ENCODE peak calls at places on chromosomes 5 and 9, in nine cellular contexts. V, H, Y, I, P, N, C, E and T are unnamed samples.

GRCh38 chr5:39427225-39427624 is 2.4 kb upstream of the DAB2 start:
- DNase-seq in P (no peak), I (no peak), C (peak; percentile 51), Y (no peak), V (no peak), N (no peak), H (no peak), E (peak; percentile 62), T (no peak)

GRCh38 chr5:30765227-30765626 is 428.3 kb upstream of the CDH6 start:
- DNase-seq in N (peak; percentile 66), E (peak; percentile 74), V (no peak), C (peak; percentile 3), Y (no peak), H (no peak), I (no peak), P (no peak), T (no peak)

GRCh38 chr9:123548749-123549545 is 192.9 kb downstream of the CRB2 start:
- DNase-seq in V (no peak), P (no peak), I (no peak), C (no peak), E (no peak), N (no peak), Y (no peak), H (no peak), T (no peak)

GRCh38 chr5:146137967-146138403 is 32.6 kb upstream of the PLAC8L1 start:
- DNase-seq in C (no peak), E (peak; percentile 91), Y (no peak), N (no peak), V (no peak), H (no peak), I (no peak), P (no peak), T (no peak)

GRCh38 chr9:104758974-104759373 is 5.0 kb upstream of the NIPSNAP3B start:
- DNase-seq in Y (no peak), E (peak; percentile 20), C (no peak), I (no peak), V (no peak), P (no peak), N (no peak), H (no peak), T (no peak)

GRCh38 chr5:80736730-80737129 is 81.9 kb upstream of the DHFR start:
- DNase-seq in V (no peak), H (no peak), P (no peak), E (no peak), Y (no peak), C (no peak), I (no peak), N (no peak), T (no peak)

GRCh38 chr9:76255781-76256455 is 138.3 kb downstream of the RFK start:
- DNase-seq in I (no peak), P (peak; percentile 74), E (peak; percentile 99), V (peak; percentile 87), C (peak; percentile 5), H (peak; percentile 44), Y (no peak), N (no peak), T (no peak)

GRCh38 chr9:123834907-123835562 is 94.9 kb downstream of the DENND1A start:
- DNase-seq in V (peak; percentile 34), I (no peak), E (peak; percentile 45), H (no peak), Y (no peak), C (no peak), P (no peak), N (no peak), T (peak; percentile 14)

GRCh38 chr9:93261735-93262523 is 78.0 kb downstream of the WNK2 start:
- DNase-seq in I (no peak), V (no peak), H (no peak), E (no peak), C (no peak), N (no peak), P (peak; percentile 23), Y (no peak), T (peak; percentile 45)

GRCh38 chr9:14271078-14271673 is 42.8 kb downstream of the NFIB start:
- DNase-seq in E (peak; percentile 94), N (peak; percentile 34), C (peak; percentile 74), Y (peak; percentile 52), V (peak; percentile 68), P (peak; percentile 85), I (no peak), H (peak; percentile 74), T (no peak)

GRCh38 chr9:125203259-125203658 is 2.9 kb downstream of the RABEPK start:
- DNase-seq in E (peak; percentile 11), I (no peak), C (peak; percentile 26), Y (no peak), H (no peak), P (no peak), N (no peak), V (no peak), T (no peak)

GRCh38 chr5:776862-777711 is 7.4 kb downstream of the ZDHHC11B start:
- DNase-seq in E (no peak), P (no peak), I (no peak), H (no peak), C (peak; percentile 76), N (no peak), V (no peak), Y (peak; percentile 10), T (no peak)

GRCh38 chr5:151186538-151186937 is 29.0 kb upstream of the ANXA6 start:
- DNase-seq in E (no peak), V (no peak), I (no peak), Y (no peak), P (no peak), N (no peak), C (no peak), H (no peak), T (no peak)

GRCh38 chr9:111959960-111960359 is 63.3 kb downstream of the UGCG start:
- DNase-seq in E (peak; percentile 70), Y (no peak), C (no peak), H (no peak), V (no peak), P (no peak), I (no peak), N (peak; percentile 78), T (no peak)

GRCh38 chr9:110555971-110556370 is 23.6 kb downstream of the SVEP1 start:
- DNase-seq in C (no peak), N (no peak), E (peak; percentile 97), I (no peak), V (peak; percentile 88), Y (no peak), P (peak; percentile 56), H (peak; percentile 49), T (no peak)

GRCh38 chr9:126528111-126528510 is 85.6 kb upstream of the LMX1B start:
- DNase-seq in I (no peak), E (no peak), N (no peak), C (no peak), V (no peak), Y (no peak), H (no peak), P (peak; percentile 4), T (no peak)

GRCh38 chr5:95619518-95620029 is 313 bp upstream of the GPR150 start:
- DNase-seq in I (no peak), P (no peak), C (no peak), H (no peak), Y (no peak), N (no peak), V (no peak), E (no peak), T (no peak)

GRCh38 chr5:95861221-95861857 is 38.8 kb upstream of the GLRX start:
- DNase-seq in N (peak; percentile 79), I (no peak), Y (no peak), C (peak; percentile 59), E (peak; percentile 100), V (peak; percentile 98), H (peak; percentile 50), P (peak; percentile 53), T (no peak)

DNA sequence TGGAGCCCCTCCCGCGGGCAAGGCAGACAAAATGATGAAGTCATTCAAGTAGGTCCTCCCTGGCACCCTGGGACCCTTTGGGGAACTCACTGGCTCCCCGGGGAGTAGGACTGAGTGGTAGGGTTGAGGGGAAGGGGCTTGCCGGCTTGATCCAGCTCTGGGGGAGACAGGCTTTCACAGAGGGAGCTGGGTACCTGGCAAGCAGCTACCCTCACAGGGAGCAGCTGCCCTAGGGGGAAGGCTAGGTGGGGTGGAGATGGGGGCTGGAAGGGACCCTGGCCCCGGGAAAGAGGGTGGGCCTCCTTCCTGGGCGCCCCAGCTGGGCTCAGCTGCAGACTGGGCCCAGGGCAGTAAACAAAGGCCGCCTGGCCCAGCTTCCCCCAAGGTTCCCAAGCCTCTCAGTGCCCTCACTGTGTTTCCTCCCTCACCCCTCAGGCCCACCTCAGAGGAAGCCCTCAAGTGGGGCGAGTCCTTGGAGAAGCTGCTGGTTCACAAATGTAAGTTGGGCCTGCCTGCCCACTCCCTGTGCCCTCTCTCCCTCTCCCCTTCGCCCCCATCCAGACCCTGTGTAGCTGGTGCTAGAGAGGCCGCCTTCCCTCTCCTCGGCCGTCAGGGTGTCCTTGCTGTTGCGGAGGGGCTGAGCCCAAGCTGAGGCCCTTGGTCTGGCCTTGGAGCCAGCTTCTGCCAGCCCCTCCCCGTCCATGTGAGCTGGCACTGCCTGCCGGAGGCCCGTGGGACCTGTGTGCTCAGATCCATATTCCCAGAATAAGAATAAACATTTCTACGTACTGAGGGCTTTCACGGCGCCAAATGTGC is 131.2 kb downstream of the RGS3 start:
- DNase-seq in Y (peak; percentile 44), H (no peak), N (no peak), P (peak; percentile 39), C (no peak), V (no peak), E (no peak), I (no peak), T (no peak)
- H3K4me3 ChIP-seq in Y (peak overlapping the region; percentile 42), H (peak overlapping the region; percentile 82), N (peak overlapping the region; percentile 77), P (peak overlapping the region; percentile 46), C (peak overlapping the region; percentile 45), V (peak overlapping the region; percentile 91), E (peak overlapping the region; percentile 71), I (no peak overlapping the region), T (no peak overlapping the region)

GRCh38 chr9:95316274-95316673 is 1.2 kb downstream of the FANCC start:
- DNase-seq in E (no peak), P (no peak), N (no peak), V (no peak), H (no peak), C (peak; percentile 35), Y (no peak), I (no peak), T (no peak)
- H3K4me3 ChIP-seq in E (peak overlapping the region; percentile 97), P (peak overlapping the region; percentile 97), N (peak overlapping the region; percentile 97), V (peak overlapping the region; percentile 86), H (peak overlapping the region; percentile 99), C (peak overlapping the region; percentile 79), Y (peak overlapping the region; percentile 97), I (no peak overlapping the region), T (peak overlapping the region; percentile 75)

DNA sequence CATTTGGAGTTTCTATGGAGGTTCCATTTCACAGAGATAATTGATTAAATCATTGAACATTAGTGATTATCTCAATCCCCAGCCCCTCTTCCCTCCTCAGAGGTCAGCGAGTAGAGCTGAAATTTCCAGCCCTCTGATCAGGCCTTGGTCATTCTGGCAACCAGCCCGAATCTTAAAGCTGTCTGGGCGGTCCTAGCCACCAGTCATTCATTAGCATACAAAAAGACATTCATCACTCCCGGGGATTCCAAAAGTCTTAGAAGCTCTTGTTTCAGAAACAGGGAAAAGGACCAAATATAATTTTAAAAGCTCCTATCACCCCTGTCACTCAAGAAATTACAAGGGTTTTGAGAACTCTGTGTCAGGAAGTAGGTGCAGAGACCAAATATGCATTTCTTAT is 41.3 kb downstream of the ZNF474 start:
- DNase-seq in E (peak; percentile 61), I (no peak), P (no peak), C (no peak), V (no peak), H (no peak), N (no peak), Y (no peak), T (no peak)
- H3K4me3 ChIP-seq in E (no peak overlapping the region), I (no peak overlapping the region), P (no peak overlapping the region), C (no peak overlapping the region), V (no peak overlapping the region), H (no peak overlapping the region), N (no peak overlapping the region), Y (no peak overlapping the region), T (no peak overlapping the region)

GRCh38 chr9:136713555-136713949 is 1.2 kb downstream of the DIPK1B start:
- DNase-seq in H (no peak), P (peak; percentile 54), V (no peak), Y (no peak), E (no peak), N (no peak), C (peak; percentile 53), I (no peak), T (no peak)
- H3K4me3 ChIP-seq in H (peak overlapping the region; percentile 81), P (no peak overlapping the region), V (no peak overlapping the region), Y (peak overlapping the region; percentile 47), E (no peak overlapping the region), N (peak overlapping the region; percentile 55), C (peak overlapping the region; percentile 84), I (no peak overlapping the region), T (peak overlapping the region; percentile 68)